ENCODE peak calls at places on chromosomes 12 and 14, in five cellular contexts. Q is upper lobe of right lung; Z is ovary; U is CD4-positive, alpha-beta memory T cell; R is body of pancreas. S is an unnamed sample.

GRCh38 chr12:42213023-42213422 is 25.0 kb downstream of the YAF2 start:
- DNase-seq in Q (no peak), R (no peak), Z (no peak), U (no peak), S (no peak)

GRCh38 chr14:65791551-65791981 is 379.0 kb downstream of the FUT8 start:
- DNase-seq in Q (no peak), Z (no peak), U (peak), R (no peak), S (no peak)

GRCh38 chr12:126233625-126234024 is 1168.4 kb downstream of the AACS start:
- DNase-seq in Q (no peak), R (no peak), Z (no peak), U (no peak), S (no peak)

GRCh38 chr12:132451172-132451835 is 38.6 kb upstream of the FBRSL1 start:
- DNase-seq in U (no peak), R (no peak), Q (no peak), Z (no peak), S (no peak)

GRCh38 chr14:106228541-106229158 is 702.3 kb downstream of the TMEM121 start:
- DNase-seq in R (no peak), U (peak), Z (no peak), Q (no peak), S (no peak)

GRCh38 chr12:131391399-131391798 is 319.5 kb upstream of the SFSWAP start:
- DNase-seq in R (no peak), U (no peak), Q (peak), Z (no peak), S (no peak)

GRCh38 chr14:68630081-68630571 is 162.7 kb downstream of the ZFP36L1 start:
- DNase-seq in U (no peak), Q (peak), Z (no peak), R (no peak), S (no peak)

GRCh38 chr12:45235087-45236025 is 19.5 kb downstream of the ANO6 start:
- DNase-seq in Q (no peak), U (no peak), Z (no peak), R (peak), S (peak)

GRCh38 chr12:107656302-107656701 is 29.3 kb upstream of the PWP1 start:
- DNase-seq in U (no peak), R (no peak), Z (no peak), Q (no peak), S (no peak)

GRCh38 chr12:102433304-102433703 is 47.1 kb downstream of the IGF1 start:
- DNase-seq in U (no peak), Z (no peak), R (no peak), Q (no peak), S (no peak)

GRCh38 chr12:64390275-64390851 is at the start of gene C12orf56:
- DNase-seq in U (no peak), Q (no peak), Z (no peak), R (peak), S (peak)

GRCh38 chr14:69181491-69181890 is 9.8 kb upstream of the EXD2 start:
- DNase-seq in U (no peak), R (no peak), Q (no peak), Z (no peak), S (no peak)

GRCh38 chr14:45253754-45254300 is 825 bp upstream of the MIS18BP1 start:
- DNase-seq in Q (peak), Z (peak), U (no peak), R (peak), S (peak)

GRCh38 chr12:81296556-81297305 is 218.9 kb downstream of the ACSS3 start:
- DNase-seq in Q (no peak), R (peak), Z (no peak), U (no peak), S (no peak)

GRCh38 chr14:81164167-81164774 is 56.5 kb downstream of the GTF2A1 start:
- DNase-seq in R (peak), Z (no peak), U (peak), Q (no peak), S (peak)

GRCh38 chr12:116066381-116067230 is 210.9 kb downstream of the MED13L start:
- DNase-seq in U (peak), R (peak), Q (no peak), Z (no peak), S (peak)

GRCh38 chr12:38158428-38159091 is 158.0 kb upstream of the ALG10B start:
- DNase-seq in U (no peak), Z (no peak), R (no peak), Q (no peak), S (no peak)

GRCh38 chr12:8698830-8699330 is 1.1 kb downstream of the RIMKLB start:
- DNase-seq in R (no peak), Z (no peak), Q (no peak), U (no peak), S (no peak)

GRCh38 chr12:60335765-60336164 is 739.9 kb downstream of the SLC16A7 start:
- DNase-seq in Z (no peak), R (no peak), Q (no peak), U (no peak), S (no peak)

GRCh38 chr14:71694888-71695505 is 237.2 kb upstream of the RGS6 start:
- DNase-seq in R (no peak), Z (no peak), U (no peak), Q (no peak), S (no peak)

GRCh38 chr14:94043111-94043755 is 17.1 kb downstream of the OTUB2 start:
- DNase-seq in Q (peak), Z (no peak), U (no peak), R (peak), S (no peak)

GRCh38 chr12:64385468-64385867 is 5.1 kb downstream of the C12orf56 start:
- DNase-seq in U (no peak), Q (no peak), R (no peak), Z (no peak), S (no peak)

GRCh38 chr14:94545131-94545841 is 16.0 kb upstream of the SERPINA4 start:
- DNase-seq in U (no peak), R (no peak), Z (no peak), Q (no peak), S (no peak)

GRCh38 chr12:132285991-132286681 is 43.3 kb downstream of the GALNT9 start:
- DNase-seq in Q (peak), U (no peak), Z (peak), R (peak), S (peak)

DNA sequence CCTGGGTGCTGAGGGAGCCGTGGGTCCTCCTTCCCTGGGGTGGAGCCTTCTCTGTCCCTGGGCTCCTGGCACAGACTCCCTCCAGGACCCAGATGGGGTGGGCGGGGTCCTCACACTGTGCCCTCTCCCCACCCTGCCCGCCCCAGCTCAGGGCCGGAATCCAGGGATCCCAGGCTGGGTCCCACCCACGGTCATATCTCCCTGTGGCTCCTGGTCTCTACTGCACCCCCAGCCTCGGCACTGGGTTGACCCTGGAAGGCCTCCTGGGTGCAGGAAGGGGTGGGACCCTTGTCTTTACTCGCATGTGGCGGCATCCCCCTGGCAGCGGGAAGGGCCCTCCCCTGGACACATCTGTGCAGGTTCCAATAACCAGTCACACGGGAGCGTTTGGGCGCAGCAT is 75.8 kb upstream of the EIF5 start:
- DNase-seq in U (no peak), R (no peak), Q (no peak), Z (no peak), S (no peak)
- H3K4me3 ChIP-seq in U (no peak), R (no peak), Q (no peak), Z (no peak), S (no peak)

DNA sequence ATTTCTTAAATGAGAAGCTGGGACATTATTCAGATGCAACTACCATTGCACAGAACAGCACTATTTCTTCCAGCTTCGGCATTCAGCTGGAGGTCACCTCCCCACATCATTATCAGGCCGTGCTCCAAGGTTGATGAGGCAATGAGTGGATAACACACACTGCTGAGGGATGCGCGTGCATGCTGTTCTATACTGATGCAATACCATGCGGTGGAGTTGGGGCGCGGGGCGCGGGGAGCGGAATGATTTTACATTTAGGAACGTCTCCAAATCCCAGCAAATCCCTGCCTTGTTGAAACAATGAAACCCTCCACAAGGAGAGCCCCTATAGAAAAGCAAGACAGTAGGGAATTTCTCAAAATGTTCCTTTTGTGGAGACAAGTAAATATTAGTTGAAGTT is 283.4 kb downstream of the GRIN2B start:
- DNase-seq in Z (no peak), R (no peak), U (no peak), Q (no peak), S (no peak)
- H3K27ac ChIP-seq in Z (no peak), R (no peak), U (no peak), Q (no peak), S (no peak)

GRCh38 chr14:64707661-64708060 is 3.4 kb downstream of the PLEKHG3 start:
- DNase-seq in Z (no peak), U (peak), R (no peak), Q (no peak), S (no peak)
- H3K4me3 ChIP-seq in Z (no peak), U (no peak), R (no peak), Q (no peak), S (peak)

GRCh38 chr12:6461401-6462233 is 8.9 kb downstream of the VAMP1 start:
- DNase-seq in R (peak), U (peak), Z (no peak), Q (peak), S (peak)
- H3K27ac ChIP-seq in R (peak), U (peak), Z (no peak), Q (peak), S (peak)

GRCh38 chr12:46556820-46557524 is 184.4 kb upstream of the SLC38A2 start:
- DNase-seq in Q (no peak), U (no peak), Z (no peak), R (no peak), S (no peak)

GRCh38 chr12:46560078-46560477 is 187.5 kb upstream of the SLC38A2 start:
- DNase-seq in R (no peak), Z (no peak), U (no peak), Q (no peak), S (no peak)

GRCh38 chr12:46559311-46559710 is 186.7 kb upstream of the SLC38A2 start:
- DNase-seq in R (no peak), Z (no peak), Q (no peak), U (no peak), S (no peak)

GRCh38 chr12:46557539-46558373 is 185.2 kb upstream of the SLC38A2 start:
- DNase-seq in R (no peak), Z (no peak), U (no peak), Q (no peak), S (no peak)

GRCh38 chr12:46558696-46559095 is 186.1 kb upstream of the SLC38A2 start:
- DNase-seq in R (no peak), U (no peak), Z (no peak), Q (no peak), S (no peak)
- H3K4me3 ChIP-seq in R (no peak), U (no peak), Z (no peak), Q (no peak), S (no peak)

DNA sequence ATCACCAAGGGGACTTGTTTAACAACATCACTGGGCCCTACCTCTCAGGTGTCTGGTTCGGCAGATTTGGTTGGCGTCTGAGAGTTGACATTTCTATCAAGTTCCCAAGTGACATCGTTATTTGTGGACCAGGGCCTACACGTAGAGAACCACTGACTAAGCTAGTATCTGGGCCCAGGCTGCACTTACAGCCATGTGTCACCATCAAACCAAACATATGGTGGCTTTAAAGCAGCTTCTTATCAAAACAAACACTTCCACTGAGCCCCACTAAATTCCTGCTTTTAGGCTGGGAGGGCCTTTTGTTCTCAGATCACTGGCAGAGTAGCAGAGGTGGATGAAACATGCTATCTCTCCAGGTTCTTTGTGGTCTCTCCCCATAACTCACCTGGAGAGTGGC is 220.5 kb downstream of the PELI2 start:
- DNase-seq in U (no peak), Q (no peak), Z (no peak), R (no peak), S (no peak)
- H3K27ac ChIP-seq in U (no peak), Q (no peak), Z (no peak), R (no peak), S (no peak)

DNA sequence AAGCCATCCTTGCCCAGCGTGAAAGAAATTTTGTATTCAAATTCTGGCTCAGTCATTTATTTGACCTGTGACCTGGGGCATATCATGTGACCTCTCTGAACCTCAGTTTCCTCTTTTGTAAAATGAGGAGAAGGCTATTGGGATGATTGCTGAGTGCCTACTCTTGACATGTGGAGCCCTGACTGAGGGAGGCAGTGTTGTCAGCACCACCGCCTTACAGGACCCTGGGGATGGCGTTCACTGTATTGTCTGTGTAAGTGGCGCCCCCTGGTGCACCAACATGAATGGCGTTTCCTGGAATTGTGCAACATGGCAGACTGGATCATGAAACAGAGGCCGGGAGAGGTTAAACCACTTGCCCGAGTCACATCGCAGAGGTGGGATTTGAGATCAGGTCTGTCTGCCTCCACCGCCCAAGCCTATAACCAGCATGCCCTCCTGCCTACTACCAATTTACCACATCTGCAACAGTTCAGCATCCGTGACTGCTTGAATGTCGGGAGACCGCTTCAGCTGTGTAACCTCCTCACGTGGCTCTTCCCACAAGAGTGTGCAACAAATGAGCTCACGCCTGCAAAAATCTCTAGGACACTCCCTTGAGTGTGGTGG is 20.1 kb upstream of the CCDC63 start:
- DNase-seq in R (peak), U (peak), Z (peak), Q (peak), S (peak)
- H3K4me3 ChIP-seq in R (no peak), U (peak), Z (no peak), Q (no peak), S (peak)

GRCh38 chr12:14450479-14450878 is 85.0 kb downstream of the ATF7IP start:
- DNase-seq in Z (no peak), U (no peak), Q (no peak), R (no peak), S (no peak)

GRCh38 chr12:14454098-14454907 is 88.8 kb downstream of the ATF7IP start:
- DNase-seq in Q (no peak), Z (no peak), R (peak), U (peak), S (no peak)

GRCh38 chr12:14452865-14453264 is 87.4 kb downstream of the ATF7IP start:
- DNase-seq in Q (no peak), Z (no peak), R (no peak), U (no peak), S (no peak)
- H3K27ac ChIP-seq in Q (no peak), Z (no peak), R (no peak), U (no peak), S (no peak)

S was measured in psoas muscle.